ENCODE peak calls at places on chromosome 10, in six cellular contexts. X, M, Y, Z, V and C are unnamed samples.

GRCh38 chr10:77592946-77593636 is 44.5 kb downstream of the KCNMA1 start:
- DNase-seq in V (peak), Y (no peak), X (no peak), M (no peak), Z (peak), C (no peak)

GRCh38 chr10:24748214-24748613 is 24.5 kb upstream of the ARHGAP21 start:
- DNase-seq in X (no peak), M (no peak), Z (no peak), Y (no peak), V (no peak), C (no peak)

GRCh38 chr10:69180525-69181204 is 631 bp downstream of the SUPV3L1 start:
- DNase-seq in M (peak), V (peak), Z (no peak), X (peak), Y (peak), C (no peak)

GRCh38 chr10:95428702-95429101 is 132.5 kb downstream of the SORBS1 start:
- DNase-seq in V (no peak), M (no peak), Z (no peak), Y (no peak), X (no peak), C (no peak)

GRCh38 chr10:49309691-49310371 is 10.9 kb downstream of the C10orf71 start:
- DNase-seq in Z (no peak), M (peak), V (no peak), Y (no peak), X (peak), C (no peak)

GRCh38 chr10:58179238-58179637 is 88.5 kb downstream of the IPMK start:
- DNase-seq in Z (no peak), M (no peak), Y (no peak), V (no peak), X (no peak), C (no peak)

GRCh38 chr10:58712982-58713381 is 200.3 kb downstream of the BICC1 start:
- DNase-seq in X (no peak), V (no peak), Z (no peak), M (peak), Y (no peak), C (no peak)

GRCh38 chr10:44619975-44620374 is 235.1 kb upstream of the CXCL12 start:
- DNase-seq in M (no peak), V (no peak), Y (no peak), X (no peak), Z (no peak), C (no peak)

GRCh38 chr10:66919248-66919647 is 6.6 kb upstream of the LRRTM3 start:
- DNase-seq in Y (no peak), Z (no peak), M (no peak), V (no peak), X (no peak), C (no peak)

GRCh38 chr10:128808921-128809440 is 658.1 kb upstream of the MGMT start:
- DNase-seq in X (no peak), Y (no peak), Z (no peak), M (no peak), V (no peak), C (no peak)

GRCh38 chr10:15253951-15254807 is 85.7 kb upstream of the NMT2 start:
- DNase-seq in M (no peak), Z (no peak), V (no peak), X (no peak), Y (no peak), C (no peak)

GRCh38 chr10:70903262-70903921 is 15.0 kb upstream of the PCBD1 start:
- DNase-seq in Y (peak), X (peak), M (peak), V (peak), Z (peak), C (peak)

GRCh38 chr10:53111529-53111928 is 338.9 kb upstream of the MBL2 start:
- DNase-seq in M (peak), Z (peak), Y (no peak), X (no peak), V (no peak), C (no peak)

GRCh38 chr10:44396671-44397191 is 11.8 kb upstream of the CXCL12 start:
- DNase-seq in Y (no peak), X (no peak), Z (no peak), M (no peak), V (no peak), C (no peak)

GRCh38 chr10:48896756-48897437 is 42.7 kb downstream of the LRRC18 start:
- DNase-seq in V (no peak), Z (peak), Y (no peak), M (no peak), X (no peak), C (peak)

GRCh38 chr10:25959540-25960232 is 25.7 kb downstream of the MYO3A start:
- DNase-seq in Z (no peak), V (no peak), M (no peak), X (no peak), Y (no peak), C (no peak)

GRCh38 chr10:90912176-90912575 is 8.7 kb downstream of the ANKRD1 start:
- DNase-seq in Y (no peak), V (no peak), X (no peak), M (no peak), Z (no peak), C (no peak)

GRCh38 chr10:119238577-119238976 is 31.2 kb downstream of the GRK5 start:
- DNase-seq in Y (no peak), X (no peak), M (no peak), Z (no peak), V (no peak), C (no peak)

GRCh38 chr10:124573726-124574455 is 112.3 kb downstream of the LHPP start:
- DNase-seq in Z (peak), M (no peak), Y (no peak), V (no peak), X (no peak), C (no peak)

GRCh38 chr10:47361293-47361692 is 13.1 kb downstream of the RBP3 start:
- DNase-seq in Y (peak), M (peak), Z (peak), X (no peak), V (peak), C (no peak)

GRCh38 chr10:86261933-86262665 is 104.5 kb downstream of the GRID1 start:
- DNase-seq in M (peak), Z (no peak), V (peak), Y (peak), X (no peak), C (peak)

GRCh38 chr10:100614416-100614815 is 78.7 kb downstream of the HIF1AN start:
- DNase-seq in M (no peak), X (no peak), V (no peak), Y (no peak), Z (no peak), C (no peak)

GRCh38 chr10:944034-944831 is 12.7 kb upstream of the LARP4B start:
- DNase-seq in Z (peak), Y (peak), V (peak), M (no peak), X (peak), C (peak)

GRCh38 chr10:44994752-44995530 is 5.8 kb upstream of the ZNF22 start:
- DNase-seq in Y (no peak), M (no peak), X (no peak), Z (no peak), V (no peak), C (no peak)

GRCh38 chr10:127928021-127928806 is 21.3 kb downstream of the PTPRE start:
- DNase-seq in M (no peak), V (peak), Z (no peak), X (no peak), Y (no peak), C (peak)

GRCh38 chr10:128843972-128844371 is 623.1 kb upstream of the MGMT start:
- DNase-seq in V (no peak), X (no peak), Z (no peak), Y (no peak), M (no peak), C (no peak)

GRCh38 chr10:43249962-43250624 is 16.8 kb downstream of the RASGEF1A start:
- DNase-seq in X (no peak), Y (no peak), V (peak), Z (peak), M (peak), C (no peak)

GRCh38 chr10:50536617-50537252 is 87.0 kb downstream of the SGMS1 start:
- DNase-seq in M (no peak), Y (no peak), X (no peak), V (no peak), Z (no peak), C (no peak)

GRCh38 chr10:110704906-110705476 is 60.9 kb downstream of the RBM20 start:
- DNase-seq in Y (no peak), M (no peak), V (no peak), Z (no peak), X (no peak), C (no peak)

GRCh38 chr10:58820862-58821559 is 308.3 kb downstream of the BICC1 start:
- DNase-seq in X (no peak), V (peak), M (no peak), Y (no peak), Z (no peak), C (no peak)

GRCh38 chr10:23370106-23370505 is 25.5 kb upstream of the C10orf67 start:
- DNase-seq in V (no peak), M (no peak), Z (no peak), X (no peak), Y (no peak), C (no peak)

GRCh38 chr10:93313798-93314197 is 168.3 kb downstream of the MYOF start:
- DNase-seq in Z (no peak), X (no peak), M (no peak), Y (no peak), V (no peak), C (no peak)

GRCh38 chr10:20017961-20018360 is 201.7 kb downstream of the PLXDC2 start:
- DNase-seq in V (no peak), Y (no peak), X (no peak), Z (no peak), M (no peak), C (no peak)

GRCh38 chr10:110834622-110835219 is 37.0 kb upstream of the PDCD4 start:
- DNase-seq in M (no peak), Z (no peak), Y (no peak), V (peak), X (no peak), C (no peak)